ENCODE peak calls at places on chromosomes 5 and 9, in ten cellular contexts. One of them, this sample, is unnamed. For H3K4me1, the result is how much of the 10 kb centered on the place peaks cover.

GRCh38 chr9:86115886-86116285 is 16.5 kb upstream of the GOLM1 start:
- DNase-seq in pancreas: no peak
- DNase-seq in CD8-positive, alpha-beta memory T cell: no peak
- DNase-seq in stomach: no peak
- DNase-seq in lung: no peak
- DNase-seq in suprapubic skin: no peak
- DNase-seq in right atrium auricular region: no peak
- DNase-seq in GM23248: no peak
- DNase-seq in GM12878: no peak
- DNase-seq in ovary: no peak
- DNase-seq in this sample: no peak

GRCh38 chr9:127767909-127768331 is 10.5 kb downstream of the SH2D3C start:
- DNase-seq in pancreas: peak
- DNase-seq in CD8-positive, alpha-beta memory T cell: no peak
- DNase-seq in stomach: no peak
- DNase-seq in lung: no peak
- DNase-seq in suprapubic skin: no peak
- DNase-seq in right atrium auricular region: no peak
- DNase-seq in GM23248: no peak
- DNase-seq in GM12878: no peak
- DNase-seq in ovary: no peak
- DNase-seq in this sample: no peak

GRCh38 chr5:142432369-142432863 is 107.6 kb upstream of the SPRY4 start:
- DNase-seq in pancreas: no peak
- DNase-seq in CD8-positive, alpha-beta memory T cell: peak
- DNase-seq in stomach: peak
- DNase-seq in lung: peak
- DNase-seq in suprapubic skin: no peak
- DNase-seq in right atrium auricular region: no peak
- DNase-seq in GM23248: no peak
- DNase-seq in GM12878: no peak
- DNase-seq in ovary: no peak
- DNase-seq in this sample: peak

GRCh38 chr5:109959652-109960051 is 269.9 kb downstream of the MAN2A1 start:
- DNase-seq in pancreas: no peak
- DNase-seq in CD8-positive, alpha-beta memory T cell: no peak
- DNase-seq in stomach: no peak
- DNase-seq in lung: no peak
- DNase-seq in suprapubic skin: no peak
- DNase-seq in right atrium auricular region: no peak
- DNase-seq in GM23248: no peak
- DNase-seq in GM12878: no peak
- DNase-seq in ovary: no peak
- DNase-seq in this sample: no peak

GRCh38 chr5:36214434-36214833 is 27.3 kb downstream of the NADK2 start:
- DNase-seq in pancreas: no peak
- DNase-seq in CD8-positive, alpha-beta memory T cell: no peak
- DNase-seq in stomach: no peak
- DNase-seq in lung: no peak
- DNase-seq in suprapubic skin: no peak
- DNase-seq in right atrium auricular region: no peak
- DNase-seq in GM23248: no peak
- DNase-seq in GM12878: no peak
- DNase-seq in ovary: no peak
- DNase-seq in this sample: no peak

GRCh38 chr5:180116441-180117377 is 45.1 kb upstream of the RNF130 start:
- DNase-seq in pancreas: peak
- DNase-seq in CD8-positive, alpha-beta memory T cell: no peak
- DNase-seq in stomach: peak
- DNase-seq in lung: no peak
- DNase-seq in suprapubic skin: peak
- DNase-seq in right atrium auricular region: no peak
- DNase-seq in GM23248: no peak
- DNase-seq in GM12878: no peak
- DNase-seq in ovary: no peak
- DNase-seq in this sample: no peak

GRCh38 chr5:61767231-61768080 is 435.4 kb downstream of the ZSWIM6 start:
- DNase-seq in pancreas: no peak
- DNase-seq in CD8-positive, alpha-beta memory T cell: no peak
- DNase-seq in stomach: no peak
- DNase-seq in lung: no peak
- DNase-seq in suprapubic skin: no peak
- DNase-seq in right atrium auricular region: no peak
- DNase-seq in GM23248: no peak
- DNase-seq in GM12878: no peak
- DNase-seq in ovary: no peak
- DNase-seq in this sample: no peak

GRCh38 chr5:174229640-174230350 is 184.3 kb downstream of the NSG2 start:
- DNase-seq in pancreas: no peak
- DNase-seq in CD8-positive, alpha-beta memory T cell: no peak
- DNase-seq in stomach: no peak
- DNase-seq in lung: no peak
- DNase-seq in suprapubic skin: no peak
- DNase-seq in right atrium auricular region: no peak
- DNase-seq in GM23248: peak
- DNase-seq in GM12878: no peak
- DNase-seq in ovary: no peak
- DNase-seq in this sample: no peak

GRCh38 chr9:124012368-124013262 is 1.0 kb downstream of the LHX2 start:
- DNase-seq in pancreas: peak
- DNase-seq in CD8-positive, alpha-beta memory T cell: no peak
- DNase-seq in stomach: no peak
- DNase-seq in lung: no peak
- DNase-seq in suprapubic skin: no peak
- DNase-seq in right atrium auricular region: no peak
- DNase-seq in GM23248: no peak
- DNase-seq in GM12878: no peak
- DNase-seq in ovary: no peak
- DNase-seq in this sample: no peak

GRCh38 chr9:124014355-124015026 is 2.9 kb downstream of the LHX2 start:
- DNase-seq in pancreas: no peak
- DNase-seq in CD8-positive, alpha-beta memory T cell: no peak
- DNase-seq in stomach: no peak
- DNase-seq in lung: no peak
- DNase-seq in suprapubic skin: no peak
- DNase-seq in right atrium auricular region: no peak
- DNase-seq in GM23248: no peak
- DNase-seq in GM12878: no peak
- DNase-seq in ovary: no peak
- DNase-seq in this sample: no peak

GRCh38 chr9:124011460-124012301 is at the start of gene LHX2:
- DNase-seq in pancreas: peak
- DNase-seq in CD8-positive, alpha-beta memory T cell: no peak
- DNase-seq in stomach: peak
- DNase-seq in lung: no peak
- DNase-seq in suprapubic skin: no peak
- DNase-seq in right atrium auricular region: no peak
- DNase-seq in GM23248: peak
- DNase-seq in GM12878: no peak
- DNase-seq in ovary: no peak
- DNase-seq in this sample: peak

GRCh38 chr9:124015091-124015660 is 3.6 kb downstream of the LHX2 start:
- DNase-seq in pancreas: peak
- DNase-seq in CD8-positive, alpha-beta memory T cell: no peak
- DNase-seq in stomach: no peak
- DNase-seq in lung: no peak
- DNase-seq in suprapubic skin: no peak
- DNase-seq in right atrium auricular region: no peak
- DNase-seq in GM23248: no peak
- DNase-seq in GM12878: no peak
- DNase-seq in ovary: no peak
- DNase-seq in this sample: no peak

DNA sequence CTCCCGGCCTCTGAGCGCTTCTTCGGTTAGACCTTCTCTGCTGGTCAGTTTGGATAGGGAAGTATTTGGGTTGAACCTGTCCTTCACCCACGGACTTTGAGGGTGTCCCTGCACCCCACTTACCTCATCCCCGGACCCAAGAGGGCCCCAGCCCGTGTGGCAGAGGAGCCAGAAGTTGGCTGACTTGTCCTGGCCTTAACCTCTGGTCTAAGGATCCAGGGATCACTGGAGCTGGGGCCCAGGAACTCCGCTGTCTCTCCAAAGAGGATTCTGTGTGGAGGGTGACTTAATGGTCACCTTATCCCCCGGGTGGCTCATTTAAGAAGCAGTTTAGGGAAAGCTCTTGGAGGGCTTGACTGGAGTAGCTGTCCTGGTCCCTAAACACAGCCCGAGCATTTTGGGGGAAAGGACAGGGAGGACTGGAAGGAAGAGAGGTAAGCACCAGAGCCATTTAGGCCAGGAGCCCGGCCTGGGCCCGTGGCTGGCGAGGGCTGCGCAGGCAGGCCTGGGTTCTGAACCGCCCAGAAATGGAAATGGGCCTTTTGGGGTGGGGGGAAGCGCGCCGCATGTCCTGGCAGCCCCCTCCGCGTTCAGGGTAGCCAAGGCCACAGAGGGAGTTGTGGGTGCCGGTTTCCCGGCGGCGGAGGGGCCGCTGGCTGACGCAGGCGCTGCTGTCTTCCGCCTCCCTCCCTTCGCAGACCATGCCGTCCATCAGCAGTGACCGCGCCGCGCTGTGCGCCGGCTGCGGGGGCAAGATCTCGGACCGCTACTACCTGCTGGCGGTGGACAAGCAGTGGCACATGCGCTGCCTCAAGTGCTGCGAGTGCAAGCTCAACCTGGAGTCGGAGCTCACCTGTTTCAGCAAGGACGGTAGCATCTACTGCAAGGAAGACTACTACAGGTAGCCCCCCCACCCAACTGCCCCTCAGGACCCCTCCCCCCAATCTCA is 2.0 kb downstream of the LHX2 start:
- DNase-seq in pancreas: no peak
- DNase-seq in CD8-positive, alpha-beta memory T cell: no peak
- DNase-seq in stomach: no peak
- DNase-seq in lung: no peak
- DNase-seq in suprapubic skin: no peak
- DNase-seq in right atrium auricular region: no peak
- DNase-seq in GM23248: no peak
- DNase-seq in GM12878: no peak
- DNase-seq in ovary: no peak
- DNase-seq in this sample: no peak
- H3K4me3 ChIP-seq in pancreas: no peak
- H3K4me3 ChIP-seq in CD8-positive, alpha-beta memory T cell: no peak
- H3K4me3 ChIP-seq in stomach: no peak
- H3K4me3 ChIP-seq in lung: no peak
- H3K4me3 ChIP-seq in suprapubic skin: peak
- H3K4me3 ChIP-seq in right atrium auricular region: no peak
- H3K4me3 ChIP-seq in GM23248: no peak
- H3K4me3 ChIP-seq in GM12878: no peak
- H3K4me3 ChIP-seq in ovary: no peak
- H3K4me3 ChIP-seq in this sample: no peak

GRCh38 chr9:684055-684949 is 157.2 kb upstream of the DMRT1 start:
- DNase-seq in pancreas: no peak
- DNase-seq in CD8-positive, alpha-beta memory T cell: no peak
- DNase-seq in stomach: no peak
- DNase-seq in lung: no peak
- DNase-seq in suprapubic skin: no peak
- DNase-seq in right atrium auricular region: no peak
- DNase-seq in GM23248: peak
- DNase-seq in GM12878: no peak
- DNase-seq in ovary: no peak
- DNase-seq in this sample: no peak

GRCh38 chr9:687034-687785 is 154.3 kb upstream of the DMRT1 start:
- DNase-seq in pancreas: no peak
- DNase-seq in CD8-positive, alpha-beta memory T cell: no peak
- DNase-seq in stomach: no peak
- DNase-seq in lung: no peak
- DNase-seq in suprapubic skin: no peak
- DNase-seq in right atrium auricular region: no peak
- DNase-seq in GM23248: peak
- DNase-seq in GM12878: no peak
- DNase-seq in ovary: no peak
- DNase-seq in this sample: no peak

GRCh38 chr9:684950-685340 is 156.6 kb upstream of the DMRT1 start:
- DNase-seq in pancreas: no peak
- DNase-seq in CD8-positive, alpha-beta memory T cell: no peak
- DNase-seq in stomach: no peak
- DNase-seq in lung: no peak
- DNase-seq in suprapubic skin: no peak
- DNase-seq in right atrium auricular region: no peak
- DNase-seq in GM23248: peak
- DNase-seq in GM12878: no peak
- DNase-seq in ovary: no peak
- DNase-seq in this sample: no peak

GRCh38 chr9:687994-688393 is 153.5 kb upstream of the DMRT1 start:
- DNase-seq in pancreas: no peak
- DNase-seq in CD8-positive, alpha-beta memory T cell: no peak
- DNase-seq in stomach: no peak
- DNase-seq in lung: no peak
- DNase-seq in suprapubic skin: no peak
- DNase-seq in right atrium auricular region: no peak
- DNase-seq in GM23248: no peak
- DNase-seq in GM12878: no peak
- DNase-seq in ovary: no peak
- DNase-seq in this sample: no peak

GRCh38 chr9:686381-686813 is 155.1 kb upstream of the DMRT1 start:
- DNase-seq in pancreas: no peak
- DNase-seq in CD8-positive, alpha-beta memory T cell: no peak
- DNase-seq in stomach: no peak
- DNase-seq in lung: no peak
- DNase-seq in suprapubic skin: no peak
- DNase-seq in right atrium auricular region: peak
- DNase-seq in GM23248: peak
- DNase-seq in GM12878: no peak
- DNase-seq in ovary: no peak
- DNase-seq in this sample: no peak
- H3K4me1 ChIP-seq in pancreas: under half
- H3K4me1 ChIP-seq in CD8-positive, alpha-beta memory T cell: under half
- H3K4me1 ChIP-seq in stomach: under half
- H3K4me1 ChIP-seq in lung: under half
- H3K4me1 ChIP-seq in suprapubic skin: half or more
- H3K4me1 ChIP-seq in right atrium auricular region: half or more
- H3K4me1 ChIP-seq in GM23248: under half
- H3K4me1 ChIP-seq in GM12878: under half
- H3K4me1 ChIP-seq in ovary: under half
- H3K4me1 ChIP-seq in this sample: under half

GRCh38 chr9:3858961-3859360 is 333.2 kb upstream of the RFX3 start:
- DNase-seq in pancreas: no peak
- DNase-seq in CD8-positive, alpha-beta memory T cell: no peak
- DNase-seq in stomach: no peak
- DNase-seq in lung: no peak
- DNase-seq in suprapubic skin: no peak
- DNase-seq in right atrium auricular region: no peak
- DNase-seq in GM23248: peak
- DNase-seq in GM12878: no peak
- DNase-seq in ovary: no peak
- DNase-seq in this sample: no peak

GRCh38 chr9:3863686-3864085 is 337.9 kb upstream of the RFX3 start:
- DNase-seq in pancreas: no peak
- DNase-seq in CD8-positive, alpha-beta memory T cell: no peak
- DNase-seq in stomach: no peak
- DNase-seq in lung: no peak
- DNase-seq in suprapubic skin: no peak
- DNase-seq in right atrium auricular region: no peak
- DNase-seq in GM23248: peak
- DNase-seq in GM12878: no peak
- DNase-seq in ovary: no peak
- DNase-seq in this sample: no peak

GRCh38 chr9:3865373-3865772 is 339.6 kb upstream of the RFX3 start:
- DNase-seq in pancreas: no peak
- DNase-seq in CD8-positive, alpha-beta memory T cell: no peak
- DNase-seq in stomach: no peak
- DNase-seq in lung: no peak
- DNase-seq in suprapubic skin: no peak
- DNase-seq in right atrium auricular region: no peak
- DNase-seq in GM23248: peak
- DNase-seq in GM12878: no peak
- DNase-seq in ovary: no peak
- DNase-seq in this sample: no peak

GRCh38 chr9:3868012-3868411 is 342.2 kb upstream of the RFX3 start:
- DNase-seq in pancreas: no peak
- DNase-seq in CD8-positive, alpha-beta memory T cell: no peak
- DNase-seq in stomach: no peak
- DNase-seq in lung: no peak
- DNase-seq in suprapubic skin: no peak
- DNase-seq in right atrium auricular region: no peak
- DNase-seq in GM23248: peak
- DNase-seq in GM12878: no peak
- DNase-seq in ovary: no peak
- DNase-seq in this sample: no peak

DNA sequence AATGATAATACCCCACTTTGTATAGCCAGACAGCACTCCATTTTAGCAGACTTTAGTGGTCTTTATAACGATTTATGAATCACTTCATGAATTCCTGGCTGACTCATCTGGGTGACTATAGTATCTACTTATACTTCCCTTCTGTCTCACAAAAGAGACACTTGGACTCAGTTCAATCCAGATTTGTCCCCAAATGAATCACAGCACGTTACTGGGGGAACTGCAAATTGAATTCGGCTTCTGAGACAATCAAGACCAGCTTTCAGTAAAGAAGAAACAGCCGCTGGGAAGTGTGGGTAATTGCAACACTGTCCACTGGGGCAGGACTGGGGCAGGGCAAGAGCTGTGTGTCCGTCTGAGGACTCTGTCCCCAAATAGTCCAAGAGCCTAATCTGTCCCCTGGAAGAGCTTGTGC is 337.3 kb upstream of the RFX3 start:
- DNase-seq in pancreas: no peak
- DNase-seq in CD8-positive, alpha-beta memory T cell: no peak
- DNase-seq in stomach: no peak
- DNase-seq in lung: no peak
- DNase-seq in suprapubic skin: no peak
- DNase-seq in right atrium auricular region: peak
- DNase-seq in GM23248: peak
- DNase-seq in GM12878: no peak
- DNase-seq in ovary: no peak
- DNase-seq in this sample: no peak
- H3K4me3 ChIP-seq in pancreas: no peak
- H3K4me3 ChIP-seq in CD8-positive, alpha-beta memory T cell: no peak
- H3K4me3 ChIP-seq in stomach: no peak
- H3K4me3 ChIP-seq in lung: no peak
- H3K4me3 ChIP-seq in suprapubic skin: no peak
- H3K4me3 ChIP-seq in right atrium auricular region: no peak
- H3K4me3 ChIP-seq in GM23248: peak
- H3K4me3 ChIP-seq in GM12878: no peak
- H3K4me3 ChIP-seq in ovary: no peak
- H3K4me3 ChIP-seq in this sample: no peak

GRCh38 chr5:157204765-157205164 is 24.1 kb downstream of the ITK start:
- DNase-seq in pancreas: no peak
- DNase-seq in CD8-positive, alpha-beta memory T cell: no peak
- DNase-seq in stomach: no peak
- DNase-seq in lung: no peak
- DNase-seq in suprapubic skin: no peak
- DNase-seq in right atrium auricular region: no peak
- DNase-seq in GM23248: no peak
- DNase-seq in GM12878: no peak
- DNase-seq in ovary: no peak
- DNase-seq in this sample: no peak
- H3K4me1 ChIP-seq in pancreas: under half
- H3K4me1 ChIP-seq in CD8-positive, alpha-beta memory T cell: half or more
- H3K4me1 ChIP-seq in stomach: under half
- H3K4me1 ChIP-seq in lung: under half
- H3K4me1 ChIP-seq in suprapubic skin: under half
- H3K4me1 ChIP-seq in right atrium auricular region: under half
- H3K4me1 ChIP-seq in GM23248: under half
- H3K4me1 ChIP-seq in GM12878: under half
- H3K4me1 ChIP-seq in ovary: under half
- H3K4me1 ChIP-seq in this sample: under half